ENCODE peak calls at places on chromosome 13, in five cellular contexts. One of them, this sample, is unnamed.

GRCh38 chr13:30615851-30616311 is 1.8 kb upstream of the USPL1 start:
- DNase-seq in left ventricle myocardium inferior: no peak
- DNase-seq in ascending aorta: no peak
- DNase-seq in brain microvascular endothelial cell: no peak
- DNase-seq in mammary epithelial cell: peak; percentile 31
- DNase-seq in this sample: no peak

GRCh38 chr13:22240716-22241115 is 569.8 kb downstream of the FGF9 start:
- DNase-seq in brain microvascular endothelial cell: no peak
- DNase-seq in ascending aorta: no peak
- DNase-seq in mammary epithelial cell: no peak
- DNase-seq in left ventricle myocardium inferior: no peak
- DNase-seq in this sample: no peak

GRCh38 chr13:34165158-34165557 is 347.2 kb downstream of the RFC3 start:
- DNase-seq in brain microvascular endothelial cell: no peak
- DNase-seq in left ventricle myocardium inferior: no peak
- DNase-seq in ascending aorta: no peak
- DNase-seq in mammary epithelial cell: no peak
- DNase-seq in this sample: no peak

GRCh38 chr13:106276876-106277275 is 258.6 kb downstream of the EFNB2 start:
- DNase-seq in ascending aorta: no peak
- DNase-seq in mammary epithelial cell: peak; percentile 72
- DNase-seq in brain microvascular endothelial cell: no peak
- DNase-seq in left ventricle myocardium inferior: no peak
- DNase-seq in this sample: no peak

GRCh38 chr13:42039946-42040729 is 8.3 kb upstream of the DGKH start:
- DNase-seq in ascending aorta: peak; percentile 65
- DNase-seq in brain microvascular endothelial cell: peak; percentile 78
- DNase-seq in left ventricle myocardium inferior: peak; percentile 95
- DNase-seq in mammary epithelial cell: peak; percentile 81
- DNase-seq in this sample: no peak

GRCh38 chr13:47831265-47831664 is 169.8 kb downstream of the SUCLA2 start:
- DNase-seq in left ventricle myocardium inferior: no peak
- DNase-seq in mammary epithelial cell: peak; percentile 37
- DNase-seq in brain microvascular endothelial cell: no peak
- DNase-seq in ascending aorta: no peak
- DNase-seq in this sample: no peak

GRCh38 chr13:114185182-114185971 is 6.3 kb downstream of the CFAP97D2 start:
- DNase-seq in ascending aorta: no peak
- DNase-seq in left ventricle myocardium inferior: peak; percentile 38
- DNase-seq in mammary epithelial cell: no peak
- DNase-seq in brain microvascular endothelial cell: no peak
- DNase-seq in this sample: no peak

GRCh38 chr13:37995052-37995451 is 125.5 kb upstream of the TRPC4 start:
- DNase-seq in mammary epithelial cell: no peak
- DNase-seq in ascending aorta: no peak
- DNase-seq in brain microvascular endothelial cell: peak; percentile 42
- DNase-seq in left ventricle myocardium inferior: no peak
- DNase-seq in this sample: peak; percentile 5

GRCh38 chr13:92379371-92379770 is 847.2 kb upstream of the GPC6 start:
- DNase-seq in left ventricle myocardium inferior: no peak
- DNase-seq in mammary epithelial cell: no peak
- DNase-seq in ascending aorta: no peak
- DNase-seq in brain microvascular endothelial cell: no peak
- DNase-seq in this sample: no peak

GRCh38 chr13:45361596-45362206 is 20.7 kb upstream of the TPT1 start:
- DNase-seq in ascending aorta: no peak
- DNase-seq in brain microvascular endothelial cell: no peak
- DNase-seq in mammary epithelial cell: peak; percentile 91
- DNase-seq in left ventricle myocardium inferior: no peak
- DNase-seq in this sample: no peak

GRCh38 chr13:73943965-73944233 is 190.3 kb downstream of the KLF12 start:
- DNase-seq in brain microvascular endothelial cell: no peak
- DNase-seq in mammary epithelial cell: no peak
- DNase-seq in ascending aorta: no peak
- DNase-seq in left ventricle myocardium inferior: no peak
- DNase-seq in this sample: no peak

GRCh38 chr13:113646376-113646775 is 11.6 kb downstream of the ATP4B start:
- DNase-seq in brain microvascular endothelial cell: no peak
- DNase-seq in mammary epithelial cell: no peak
- DNase-seq in left ventricle myocardium inferior: no peak
- DNase-seq in ascending aorta: no peak
- DNase-seq in this sample: no peak

GRCh38 chr13:65368832-65369231 is 1861.3 kb downstream of the PCDH9 start:
- DNase-seq in brain microvascular endothelial cell: no peak
- DNase-seq in mammary epithelial cell: no peak
- DNase-seq in left ventricle myocardium inferior: no peak
- DNase-seq in ascending aorta: no peak
- DNase-seq in this sample: no peak

GRCh38 chr13:113063091-113063491 is 42.5 kb upstream of the F7 start:
- DNase-seq in left ventricle myocardium inferior: no peak
- DNase-seq in mammary epithelial cell: no peak
- DNase-seq in brain microvascular endothelial cell: no peak
- DNase-seq in ascending aorta: no peak
- DNase-seq in this sample: no peak

GRCh38 chr13:30985637-30986205 is 53.3 kb downstream of the TEX26 start:
- DNase-seq in left ventricle myocardium inferior: no peak
- DNase-seq in mammary epithelial cell: peak; percentile 19
- DNase-seq in brain microvascular endothelial cell: peak; percentile 12
- DNase-seq in ascending aorta: no peak
- DNase-seq in this sample: peak; percentile 53

GRCh38 chr13:112893570-112894422 is 75.2 kb upstream of the MCF2L start:
- DNase-seq in ascending aorta: no peak
- DNase-seq in mammary epithelial cell: no peak
- DNase-seq in brain microvascular endothelial cell: peak; percentile 5
- DNase-seq in left ventricle myocardium inferior: no peak
- DNase-seq in this sample: no peak

GRCh38 chr13:25247345-25247744 is 39.9 kb downstream of the MTMR6 start:
- DNase-seq in ascending aorta: no peak
- DNase-seq in brain microvascular endothelial cell: no peak
- DNase-seq in mammary epithelial cell: no peak
- DNase-seq in left ventricle myocardium inferior: no peak
- DNase-seq in this sample: no peak

GRCh38 chr13:43529796-43530195 is 257.0 kb downstream of the ENOX1 start:
- DNase-seq in mammary epithelial cell: peak; percentile 62
- DNase-seq in ascending aorta: no peak
- DNase-seq in left ventricle myocardium inferior: no peak
- DNase-seq in brain microvascular endothelial cell: no peak
- DNase-seq in this sample: no peak

GRCh38 chr13:64248371-64249065 is 2832.9 kb upstream of the PCDH20 start:
- DNase-seq in mammary epithelial cell: no peak
- DNase-seq in brain microvascular endothelial cell: no peak
- DNase-seq in ascending aorta: no peak
- DNase-seq in left ventricle myocardium inferior: no peak
- DNase-seq in this sample: peak; percentile 22

GRCh38 chr13:113915012-113915763 is 51.3 kb upstream of the GAS6 start:
- DNase-seq in brain microvascular endothelial cell: no peak
- DNase-seq in mammary epithelial cell: no peak
- DNase-seq in ascending aorta: no peak
- DNase-seq in left ventricle myocardium inferior: no peak
- DNase-seq in this sample: no peak

GRCh38 chr13:111595791-111596190 is 275.3 kb downstream of the TEX29 start:
- DNase-seq in brain microvascular endothelial cell: no peak
- DNase-seq in left ventricle myocardium inferior: no peak
- DNase-seq in ascending aorta: no peak
- DNase-seq in mammary epithelial cell: no peak
- DNase-seq in this sample: no peak

GRCh38 chr13:73708393-73708985 is 425.7 kb downstream of the KLF12 start:
- DNase-seq in mammary epithelial cell: peak; percentile 63
- DNase-seq in ascending aorta: no peak
- DNase-seq in left ventricle myocardium inferior: no peak
- DNase-seq in brain microvascular endothelial cell: peak; percentile 65
- DNase-seq in this sample: peak; percentile 11

GRCh38 chr13:23074054-23074805 is 106.5 kb upstream of the SGCG start:
- DNase-seq in left ventricle myocardium inferior: no peak
- DNase-seq in brain microvascular endothelial cell: no peak
- DNase-seq in mammary epithelial cell: no peak
- DNase-seq in ascending aorta: no peak
- DNase-seq in this sample: no peak

GRCh38 chr13:94968757-94969086 is 256.4 kb upstream of the SOX21 start:
- DNase-seq in mammary epithelial cell: no peak
- DNase-seq in brain microvascular endothelial cell: no peak
- DNase-seq in left ventricle myocardium inferior: no peak
- DNase-seq in ascending aorta: no peak
- DNase-seq in this sample: no peak

GRCh38 chr13:73058741-73059459 is at the start of gene KLF5:
- DNase-seq in ascending aorta: peak; percentile 93
- DNase-seq in brain microvascular endothelial cell: peak; percentile 92
- DNase-seq in mammary epithelial cell: peak; percentile 99
- DNase-seq in left ventricle myocardium inferior: peak; percentile 95
- DNase-seq in this sample: peak; percentile 74

GRCh38 chr13:79874396-79875360 is 393.7 kb downstream of the NDFIP2 start:
- DNase-seq in left ventricle myocardium inferior: no peak
- DNase-seq in mammary epithelial cell: peak; percentile 68
- DNase-seq in ascending aorta: no peak
- DNase-seq in brain microvascular endothelial cell: no peak
- DNase-seq in this sample: no peak

GRCh38 chr13:51044023-51044665 is 66.9 kb downstream of the C13orf42 start:
- DNase-seq in mammary epithelial cell: no peak
- DNase-seq in brain microvascular endothelial cell: no peak
- DNase-seq in left ventricle myocardium inferior: no peak
- DNase-seq in ascending aorta: no peak
- DNase-seq in this sample: no peak

GRCh38 chr13:112790735-112791641 is 101.2 kb downstream of the ATP11A start:
- DNase-seq in left ventricle myocardium inferior: no peak
- DNase-seq in ascending aorta: no peak
- DNase-seq in mammary epithelial cell: no peak
- DNase-seq in brain microvascular endothelial cell: no peak
- DNase-seq in this sample: no peak

DNA sequence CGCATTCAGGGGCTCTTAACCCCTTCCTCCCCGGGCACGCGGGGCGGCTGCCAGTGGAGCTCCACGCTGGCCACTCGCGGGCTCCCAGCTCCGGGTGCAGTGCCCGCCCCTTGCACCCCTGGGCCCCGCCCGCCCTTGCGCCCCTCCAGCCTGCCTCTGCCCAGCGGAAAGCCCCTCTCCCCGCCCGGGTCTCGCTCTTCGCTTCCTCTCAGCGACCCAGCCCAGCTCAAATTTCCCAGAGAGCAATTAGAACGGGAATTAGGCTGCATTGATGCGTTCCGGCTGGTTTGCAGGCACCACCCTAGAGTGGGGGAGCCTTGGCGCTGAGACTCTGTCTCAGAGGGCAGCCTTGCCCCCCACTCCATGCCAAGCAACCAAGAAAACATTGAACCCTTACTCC is 1.8 kb upstream of the GSX1 start:
- DNase-seq in ascending aorta: no peak
- DNase-seq in brain microvascular endothelial cell: no peak
- DNase-seq in mammary epithelial cell: no peak
- DNase-seq in left ventricle myocardium inferior: no peak
- DNase-seq in this sample: no peak
- H3K27me3 ChIP-seq in ascending aorta: peaks cover 37% of the 10 kb centered on the region
- H3K27me3 ChIP-seq in brain microvascular endothelial cell: peaks cover 73% of the 10 kb centered on the region
- H3K27me3 ChIP-seq in mammary epithelial cell: peaks cover 69% of the 10 kb centered on the region
- H3K27me3 ChIP-seq in left ventricle myocardium inferior: peaks cover 99% of the 10 kb centered on the region
- H3K27me3 ChIP-seq in this sample: peaks cover 58% of the 10 kb centered on the region

GRCh38 chr13:60135344-60135743 is 28.4 kb downstream of the DIAPH3 start:
- DNase-seq in left ventricle myocardium inferior: no peak
- DNase-seq in mammary epithelial cell: no peak
- DNase-seq in brain microvascular endothelial cell: no peak
- DNase-seq in ascending aorta: no peak
- DNase-seq in this sample: no peak

GRCh38 chr13:60138674-60139073 is 25.1 kb downstream of the DIAPH3 start:
- DNase-seq in ascending aorta: no peak
- DNase-seq in mammary epithelial cell: no peak
- DNase-seq in brain microvascular endothelial cell: no peak
- DNase-seq in left ventricle myocardium inferior: no peak
- DNase-seq in this sample: no peak

GRCh38 chr13:60139272-60139671 is 24.5 kb downstream of the DIAPH3 start:
- DNase-seq in mammary epithelial cell: no peak
- DNase-seq in brain microvascular endothelial cell: peak; percentile 63
- DNase-seq in left ventricle myocardium inferior: no peak
- DNase-seq in ascending aorta: no peak
- DNase-seq in this sample: no peak

GRCh38 chr13:60137911-60138570 is 25.7 kb downstream of the DIAPH3 start:
- DNase-seq in ascending aorta: no peak
- DNase-seq in brain microvascular endothelial cell: no peak
- DNase-seq in left ventricle myocardium inferior: no peak
- DNase-seq in mammary epithelial cell: no peak
- DNase-seq in this sample: no peak

DNA sequence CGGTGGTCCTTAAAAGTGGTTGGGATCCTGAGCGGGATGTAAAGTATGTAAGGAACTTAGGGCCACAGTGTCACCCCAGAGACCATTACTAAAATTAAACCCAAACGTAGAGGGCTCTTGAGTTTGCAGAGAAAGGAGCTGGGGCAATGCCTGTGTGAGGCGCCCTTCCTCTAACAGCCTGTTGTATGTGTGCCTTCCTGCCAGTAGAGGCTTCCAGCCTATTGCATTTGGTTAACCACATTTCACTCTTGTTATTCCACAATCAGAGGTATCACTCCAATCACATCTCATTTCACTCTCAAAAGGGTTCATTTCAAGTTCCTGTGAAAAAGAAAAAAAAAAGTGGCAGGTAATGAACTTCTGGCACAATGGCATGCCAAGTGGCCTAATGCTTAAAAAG is 29.4 kb downstream of the DIAPH3 start:
- DNase-seq in left ventricle myocardium inferior: no peak
- DNase-seq in brain microvascular endothelial cell: no peak
- DNase-seq in mammary epithelial cell: no peak
- DNase-seq in ascending aorta: no peak
- DNase-seq in this sample: no peak
- TF ChIP-seq CTCF in left ventricle myocardium inferior: no peak
- TF ChIP-seq CTCF in brain microvascular endothelial cell: peak; percentile 47
- TF ChIP-seq CTCF in mammary epithelial cell: peak; percentile 6
- TF ChIP-seq CTCF in ascending aorta: peak; percentile 17
- TF ChIP-seq CTCF in this sample: peak; percentile 47

GRCh38 chr13:32409561-32410440 is 18.1 kb downstream of the N4BP2L1 start:
- DNase-seq in mammary epithelial cell: no peak
- DNase-seq in brain microvascular endothelial cell: peak; percentile 50
- DNase-seq in left ventricle myocardium inferior: peak; percentile 42
- DNase-seq in ascending aorta: no peak
- DNase-seq in this sample: no peak
- H3K4me3 ChIP-seq in mammary epithelial cell: no peak overlapping the region
- H3K4me3 ChIP-seq in brain microvascular endothelial cell: peak overlapping the region; percentile 47
- H3K4me3 ChIP-seq in left ventricle myocardium inferior: peak overlapping the region; percentile 57
- H3K4me3 ChIP-seq in ascending aorta: no peak overlapping the region
- H3K4me3 ChIP-seq in this sample: no peak overlapping the region

GRCh38 chr13:99969934-99970760 is 1.4 kb downstream of the ZIC5 start:
- DNase-seq in left ventricle myocardium inferior: no peak
- DNase-seq in ascending aorta: no peak
- DNase-seq in mammary epithelial cell: peak; percentile 27
- DNase-seq in brain microvascular endothelial cell: no peak
- DNase-seq in this sample: no peak
- H3K27me3 ChIP-seq in left ventricle myocardium inferior: peaks cover 98% of the 10 kb centered on the region
- H3K27me3 ChIP-seq in ascending aorta: peaks cover 68% of the 10 kb centered on the region
- H3K27me3 ChIP-seq in mammary epithelial cell: peaks cover 81% of the 10 kb centered on the region
- H3K27me3 ChIP-seq in brain microvascular endothelial cell: peaks cover 16% of the 10 kb centered on the region
- H3K27me3 ChIP-seq in this sample: peaks cover 59% of the 10 kb centered on the region